ENCODE peak calls at places on chromosome 4, in eight cellular contexts. Z, G, V, Q, T, C, M and Y are unnamed samples.

GRCh38 chr4:8580321-8581093 is at the start of gene GPR78:
- DNase-seq in V (peak), Q (no peak), G (no peak), T (no peak), M (peak), Z (peak), C (peak), Y (peak)

GRCh38 chr4:146095091-146095690 is 80.3 kb upstream of the LSM6 start:
- DNase-seq in G (no peak), M (peak), V (no peak), T (no peak), Q (no peak), C (peak), Z (peak), Y (no peak)

GRCh38 chr4:24482871-24483270 is 101.5 kb downstream of the DHX15 start:
- DNase-seq in C (no peak), V (no peak), T (no peak), Q (no peak), G (no peak), Z (peak), M (no peak), Y (no peak)

GRCh38 chr4:72031868-72032619 is at the start of gene NPFFR2:
- DNase-seq in C (no peak), T (no peak), Z (peak), M (peak), V (peak), G (no peak), Q (no peak), Y (no peak)

GRCh38 chr4:113472864-113473263 is 288.7 kb downstream of the CAMK2D start:
- DNase-seq in V (no peak), M (no peak), G (no peak), Q (no peak), Z (no peak), C (no peak), T (no peak), Y (no peak)

GRCh38 chr4:54541426-54542118 is 116.2 kb upstream of the KIT start:
- DNase-seq in Q (no peak), M (no peak), C (no peak), T (no peak), V (no peak), Z (peak), G (no peak), Y (no peak)

GRCh38 chr4:109465065-109465464 is 31.4 kb downstream of the SEC24B start:
- DNase-seq in Q (no peak), T (peak), G (no peak), Z (no peak), C (no peak), V (no peak), M (no peak), Y (no peak)

GRCh38 chr4:179472164-179472563 is 2029.9 kb upstream of the AGA start:
- DNase-seq in C (no peak), T (no peak), Q (no peak), M (no peak), G (no peak), Z (no peak), V (no peak), Y (no peak)

GRCh38 chr4:88753658-88754431 is 56.2 kb upstream of the NAP1L5 start:
- DNase-seq in M (no peak), G (no peak), T (no peak), V (no peak), C (no peak), Q (no peak), Z (no peak), Y (no peak)

GRCh38 chr4:153403761-153404160 is 59.3 kb downstream of the MND1 start:
- DNase-seq in Z (no peak), Q (no peak), M (no peak), V (no peak), C (no peak), G (no peak), T (no peak), Y (no peak)